ENCODE peak calls at places on chromosomes 5 and 9, in eight cellular contexts. One of them, this sample, is unnamed.

GRCh38 chr5:36691993-36692392 is 85.6 kb downstream of the SLC1A3 start:
- DNase-seq in EL: no peak
- DNase-seq in fibroblast of pulmonary artery: no peak
- DNase-seq in T-helper 1 cell: no peak
- DNase-seq in stomach: no peak
- DNase-seq in stimulated activated CD8-positive, alpha-beta memory T cell treated with anti-CD3 and anti-CD28 coated beads, Interleukin-15, amount 100 ng/mL, for 24 hours: no peak
- DNase-seq in Ammon's horn: no peak
- DNase-seq in fibroblast of mammary gland: peak
- DNase-seq in this sample: no peak

GRCh38 chr9:5563886-5564285 is 53.6 kb downstream of the PDCD1LG2 start:
- DNase-seq in stimulated activated CD8-positive, alpha-beta memory T cell treated with anti-CD3 and anti-CD28 coated beads, Interleukin-15, amount 100 ng/mL, for 24 hours: no peak
- DNase-seq in fibroblast of pulmonary artery: no peak
- DNase-seq in EL: peak
- DNase-seq in T-helper 1 cell: no peak
- DNase-seq in fibroblast of mammary gland: peak
- DNase-seq in Ammon's horn: no peak
- DNase-seq in stomach: no peak
- DNase-seq in this sample: no peak

GRCh38 chr5:38925154-38925925 is 79.5 kb downstream of the OSMR start:
- DNase-seq in fibroblast of pulmonary artery: peak
- DNase-seq in stomach: no peak
- DNase-seq in fibroblast of mammary gland: peak
- DNase-seq in Ammon's horn: no peak
- DNase-seq in stimulated activated CD8-positive, alpha-beta memory T cell treated with anti-CD3 and anti-CD28 coated beads, Interleukin-15, amount 100 ng/mL, for 24 hours: no peak
- DNase-seq in T-helper 1 cell: no peak
- DNase-seq in EL: peak
- DNase-seq in this sample: no peak

GRCh38 chr5:91178461-91178860 is 204.7 kb downstream of the ARRDC3 start:
- DNase-seq in fibroblast of mammary gland: peak
- DNase-seq in T-helper 1 cell: no peak
- DNase-seq in stomach: no peak
- DNase-seq in EL: peak
- DNase-seq in fibroblast of pulmonary artery: peak
- DNase-seq in stimulated activated CD8-positive, alpha-beta memory T cell treated with anti-CD3 and anti-CD28 coated beads, Interleukin-15, amount 100 ng/mL, for 24 hours: no peak
- DNase-seq in Ammon's horn: no peak
- DNase-seq in this sample: no peak

GRCh38 chr9:68627104-68627503 is 77.9 kb upstream of the PIP5K1B start:
- DNase-seq in T-helper 1 cell: no peak
- DNase-seq in EL: no peak
- DNase-seq in fibroblast of mammary gland: no peak
- DNase-seq in Ammon's horn: no peak
- DNase-seq in stimulated activated CD8-positive, alpha-beta memory T cell treated with anti-CD3 and anti-CD28 coated beads, Interleukin-15, amount 100 ng/mL, for 24 hours: no peak
- DNase-seq in stomach: no peak
- DNase-seq in fibroblast of pulmonary artery: no peak
- DNase-seq in this sample: no peak

GRCh38 chr5:132369471-132370240 is at the start of gene SLC22A5:
- DNase-seq in EL: peak
- DNase-seq in T-helper 1 cell: peak
- DNase-seq in fibroblast of pulmonary artery: peak
- DNase-seq in stimulated activated CD8-positive, alpha-beta memory T cell treated with anti-CD3 and anti-CD28 coated beads, Interleukin-15, amount 100 ng/mL, for 24 hours: peak
- DNase-seq in fibroblast of mammary gland: no peak
- DNase-seq in stomach: peak
- DNase-seq in Ammon's horn: peak
- DNase-seq in this sample: peak

GRCh38 chr5:138508958-138509357 is 34.1 kb downstream of the ETF1 start:
- DNase-seq in fibroblast of mammary gland: no peak
- DNase-seq in stimulated activated CD8-positive, alpha-beta memory T cell treated with anti-CD3 and anti-CD28 coated beads, Interleukin-15, amount 100 ng/mL, for 24 hours: no peak
- DNase-seq in Ammon's horn: no peak
- DNase-seq in stomach: no peak
- DNase-seq in EL: no peak
- DNase-seq in fibroblast of pulmonary artery: no peak
- DNase-seq in T-helper 1 cell: no peak
- DNase-seq in this sample: no peak

GRCh38 chr5:39283231-39283818 is 64.0 kb upstream of the FYB1 start:
- DNase-seq in T-helper 1 cell: peak
- DNase-seq in fibroblast of pulmonary artery: peak
- DNase-seq in stimulated activated CD8-positive, alpha-beta memory T cell treated with anti-CD3 and anti-CD28 coated beads, Interleukin-15, amount 100 ng/mL, for 24 hours: no peak
- DNase-seq in Ammon's horn: peak
- DNase-seq in EL: peak
- DNase-seq in fibroblast of mammary gland: peak
- DNase-seq in stomach: no peak
- DNase-seq in this sample: peak

GRCh38 chr5:34038430-34038829 is 4.6 kb downstream of the C1QTNF3 start:
- DNase-seq in EL: no peak
- DNase-seq in fibroblast of pulmonary artery: no peak
- DNase-seq in T-helper 1 cell: no peak
- DNase-seq in Ammon's horn: no peak
- DNase-seq in fibroblast of mammary gland: no peak
- DNase-seq in stimulated activated CD8-positive, alpha-beta memory T cell treated with anti-CD3 and anti-CD28 coated beads, Interleukin-15, amount 100 ng/mL, for 24 hours: no peak
- DNase-seq in stomach: no peak
- DNase-seq in this sample: no peak